ENCODE peak calls at places on chromosomes 2 and 18, in six cellular contexts. R, X, Q, H, I and B are unnamed samples.

GRCh38 chr2:107932986-107933385 is 53.3 kb upstream of the SLC5A7 start:
- DNase-seq in R (no peak), X (no peak), Q (peak), H (peak), I (no peak), B (no peak)

GRCh38 chr18:41391616-41392610 is 563.1 kb upstream of the PIK3C3 start:
- DNase-seq in R (peak), X (peak), Q (peak), H (peak), I (no peak), B (no peak)

GRCh38 chr2:28360742-28361293 is 31.8 kb upstream of the FOSL2 start:
- DNase-seq in R (no peak), X (peak), Q (peak), H (peak), I (peak), B (no peak)

GRCh38 chr2:68196120-68196716 is 38.5 kb downstream of the PNO1 start:
- DNase-seq in R (no peak), X (no peak), Q (peak), H (peak), I (no peak), B (no peak)

GRCh38 chr18:10771053-10771709 is 245.4 kb downstream of the NAPG start:
- DNase-seq in R (no peak), X (no peak), Q (no peak), H (no peak), I (no peak), B (no peak)

GRCh38 chr2:148273158-148273691 is 252.3 kb downstream of the MBD5 start:
- DNase-seq in R (no peak), X (no peak), Q (no peak), H (no peak), I (no peak), B (no peak)

GRCh38 chr2:204628926-204629661 is 83.8 kb downstream of the PARD3B start:
- DNase-seq in R (no peak), X (no peak), Q (no peak), H (no peak), I (no peak), B (no peak)

GRCh38 chr2:118992740-118993391 is 50.9 kb downstream of the MARCO start:
- DNase-seq in R (no peak), X (no peak), Q (no peak), H (peak), I (no peak), B (no peak)

GRCh38 chr2:231685349-231686191 is 22.8 kb upstream of the PTMA start:
- DNase-seq in R (no peak), X (no peak), Q (no peak), H (peak), I (no peak), B (no peak)

GRCh38 chr18:79778291-79778791 is 19.4 kb upstream of the KCNG2 start:
- DNase-seq in R (no peak), X (peak), Q (no peak), H (no peak), I (no peak), B (no peak)

GRCh38 chr2:45759310-45759851 is 107.9 kb downstream of the PRKCE start:
- DNase-seq in R (no peak), X (peak), Q (peak), H (no peak), I (no peak), B (peak)

GRCh38 chr18:74451148-74451547 is 6.0 kb downstream of the DIPK1C start:
- DNase-seq in R (no peak), X (no peak), Q (no peak), H (no peak), I (no peak), B (no peak)

GRCh38 chr2:9629222-9630000 is 1.4 kb downstream of the YWHAQ start:
- DNase-seq in R (no peak), X (no peak), Q (peak), H (no peak), I (no peak), B (no peak)

GRCh38 chr2:42917374-42918017 is 125.1 kb upstream of the HAAO start:
- DNase-seq in R (no peak), X (no peak), Q (no peak), H (no peak), I (no peak), B (peak)

GRCh38 chr2:200658278-200658864 is 72.6 kb downstream of the AOX1 start:
- DNase-seq in R (no peak), X (no peak), Q (no peak), H (peak), I (no peak), B (no peak)

GRCh38 chr18:2402084-2402483 is 169.2 kb downstream of the METTL4 start:
- DNase-seq in R (no peak), X (no peak), Q (no peak), H (no peak), I (no peak), B (no peak)

GRCh38 chr2:88627856-88628568 is 748 bp upstream of the EIF2AK3 start:
- DNase-seq in R (peak), X (peak), Q (peak), H (peak), I (peak), B (peak)

GRCh38 chr2:36635194-36635593 is 37.2 kb upstream of the FEZ2 start:
- DNase-seq in R (no peak), X (no peak), Q (no peak), H (no peak), I (no peak), B (no peak)

GRCh38 chr2:69023236-69023635 is 10.3 kb downstream of the ANTXR1 start:
- DNase-seq in R (no peak), X (no peak), Q (no peak), H (no peak), I (no peak), B (no peak)

GRCh38 chr2:197677056-197677455 is 1.7 kb upstream of the RFTN2 start:
- DNase-seq in R (no peak), X (no peak), Q (no peak), H (no peak), I (no peak), B (no peak)

GRCh38 chr2:197297262-197297661 is 13.3 kb downstream of the ANKRD44 start:
- DNase-seq in R (no peak), X (no peak), Q (no peak), H (peak), I (no peak), B (no peak)

GRCh38 chr2:15069149-15069548 is 436.6 kb downstream of the LRATD1 start:
- DNase-seq in R (no peak), X (no peak), Q (no peak), H (no peak), I (no peak), B (no peak)

GRCh38 chr18:49751427-49752094 is 61.8 kb downstream of the ACAA2 start:
- DNase-seq in R (no peak), X (no peak), Q (no peak), H (no peak), I (no peak), B (no peak)

GRCh38 chr2:238974510-238975166 is 126.8 kb downstream of the TWIST2 start:
- DNase-seq in R (no peak), X (no peak), Q (no peak), H (no peak), I (peak), B (peak)

GRCh38 chr2:160910681-160911080 is 249.5 kb upstream of the TANK start:
- DNase-seq in R (no peak), X (no peak), Q (peak), H (no peak), I (no peak), B (no peak)

GRCh38 chr2:9979977-9980376 is 28.5 kb downstream of the GRHL1 start:
- DNase-seq in R (no peak), X (no peak), Q (no peak), H (no peak), I (no peak), B (no peak)

GRCh38 chr18:42053188-42053781 is 98.3 kb downstream of the PIK3C3 start:
- DNase-seq in R (peak), X (peak), Q (peak), H (peak), I (peak), B (no peak)

GRCh38 chr2:232901711-232902578 is 31.9 kb downstream of the SNORC start:
- DNase-seq in R (no peak), X (no peak), Q (peak), H (peak), I (no peak), B (no peak)

GRCh38 chr2:210553371-210553770 is 3.0 kb upstream of the CPS1 start:
- DNase-seq in R (no peak), X (no peak), Q (peak), H (no peak), I (no peak), B (no peak)

DNA sequence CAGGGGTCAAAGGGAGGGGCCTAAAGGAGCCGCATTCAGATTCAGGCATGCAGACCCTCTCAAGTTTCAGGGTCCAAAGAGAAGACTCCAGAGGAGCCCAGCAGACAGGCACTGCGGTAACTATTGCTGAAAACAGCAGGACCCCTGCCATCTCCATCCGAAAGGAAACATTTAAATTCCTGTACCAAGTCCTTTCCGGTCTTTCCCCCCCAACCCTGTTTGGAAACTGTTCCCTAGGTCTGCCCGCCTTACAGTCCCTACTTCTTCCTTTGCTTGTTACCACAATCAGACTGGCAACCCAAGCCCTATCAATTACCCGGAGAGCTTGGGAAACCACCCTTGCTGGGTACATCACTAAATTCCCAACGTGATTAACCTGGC is 82.0 kb downstream of the DNMT3A start:
- DNase-seq in R (no peak), X (peak), Q (no peak), H (no peak), I (no peak), B (no peak)
- H3K4me3 ChIP-seq in R (no peak), X (no peak), Q (no peak), H (no peak), I (no peak), B (no peak)

DNA sequence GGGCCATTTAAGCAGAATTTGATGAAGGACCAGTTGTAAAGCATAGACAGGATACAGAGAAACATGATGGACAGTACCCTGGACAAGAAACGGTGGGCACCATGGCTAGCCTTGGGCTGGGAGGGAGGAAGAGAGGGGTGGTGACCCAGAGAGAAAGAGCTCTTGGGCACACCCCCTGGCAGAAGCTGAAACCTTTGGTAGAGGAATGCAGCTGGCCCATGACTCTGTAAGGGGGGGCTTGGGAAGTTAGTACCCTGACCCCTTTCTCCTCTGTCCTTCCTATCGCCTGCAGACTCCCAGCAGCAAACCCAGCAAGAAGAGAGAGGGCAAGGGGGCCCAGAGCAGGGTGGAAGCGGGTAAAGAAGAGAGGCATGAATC is 32.6 kb downstream of the MRPL44 start:
- DNase-seq in R (no peak), X (no peak), Q (no peak), H (no peak), I (no peak), B (no peak)
- TF ChIP-seq CTCF in R (no peak), X (no peak), Q (no peak), H (no peak), I (no peak), B (no peak)

GRCh38 chr2:55420901-55421300 is 1.2 kb upstream of the CCDC88A start:
- DNase-seq in R (no peak), X (no peak), Q (no peak), H (no peak), I (no peak), B (no peak)
- H3K4me3 ChIP-seq in R (no peak), X (peak), Q (peak), H (peak), I (peak), B (peak)

GRCh38 chr2:22270341-22270740 is 1114.6 kb upstream of the KLHL29 start:
- DNase-seq in R (no peak), X (no peak), Q (no peak), H (no peak), I (no peak), B (no peak)

GRCh38 chr2:22274611-22275010 is 1110.4 kb upstream of the KLHL29 start:
- DNase-seq in R (no peak), X (no peak), Q (no peak), H (no peak), I (no peak), B (no peak)

GRCh38 chr2:22276696-22277095 is 1108.3 kb upstream of the KLHL29 start:
- DNase-seq in R (no peak), X (no peak), Q (no peak), H (peak), I (no peak), B (no peak)

GRCh38 chr2:22273853-22274252 is 1111.1 kb upstream of the KLHL29 start:
- DNase-seq in R (no peak), X (no peak), Q (no peak), H (no peak), I (no peak), B (no peak)
- TF ChIP-seq CTCF in R (no peak), X (no peak), Q (no peak), H (no peak), I (no peak), B (no peak)